ENCODE peak calls at places on chromosomes 12 and 14, in nine cellular contexts. M, X, K, Y, V, B, G, F and S are unnamed samples.

GRCh38 chr12:122385171-122386041 is 37.1 kb downstream of the CLIP1 start:
- DNase-seq in B (no peak), F (no peak), K (no peak), V (no peak), G (no peak), Y (no peak), M (no peak), X (no peak), S (no peak)

GRCh38 chr12:104699489-104700194 is 242.9 kb downstream of the CHST11 start:
- DNase-seq in M (no peak), K (no peak), B (no peak), F (no peak), V (no peak), G (no peak), X (no peak), Y (no peak), S (no peak)

GRCh38 chr14:95490727-95491451 is 25.6 kb downstream of the SYNE3 start:
- DNase-seq in G (peak), Y (peak), X (no peak), V (no peak), B (no peak), K (peak), M (peak), F (no peak), S (no peak)

GRCh38 chr14:63468273-63468672 is 74.9 kb downstream of the PPP2R5E start:
- DNase-seq in M (no peak), X (no peak), V (no peak), B (no peak), K (no peak), G (peak), F (no peak), Y (no peak), S (no peak)

GRCh38 chr12:20004951-20005350 is 363.4 kb upstream of the PDE3A start:
- DNase-seq in B (no peak), X (no peak), V (no peak), K (no peak), F (no peak), G (no peak), M (no peak), Y (no peak), S (no peak)

GRCh38 chr14:99853206-99853605 is 60.0 kb downstream of the EML1 start:
- DNase-seq in Y (no peak), G (no peak), X (no peak), M (no peak), F (no peak), V (peak), K (no peak), B (no peak), S (no peak)

GRCh38 chr14:54329082-54329695 is 67.6 kb upstream of the CDKN3 start:
- DNase-seq in K (peak), V (no peak), M (peak), G (peak), F (peak), B (no peak), Y (peak), X (peak), S (no peak)

GRCh38 chr14:68552597-68552996 is 240.3 kb downstream of the ZFP36L1 start:
- DNase-seq in M (peak), F (no peak), B (no peak), Y (peak), K (no peak), V (no peak), G (no peak), X (no peak), S (no peak)

GRCh38 chr14:59116984-59117415 is 71.5 kb upstream of the DAAM1 start:
- DNase-seq in X (no peak), K (no peak), V (no peak), B (no peak), G (peak), M (no peak), F (no peak), Y (no peak), S (no peak)

GRCh38 chr12:84605988-84606387 is 306.6 kb downstream of the SLC6A15 start:
- DNase-seq in F (no peak), X (no peak), B (no peak), K (no peak), Y (no peak), M (no peak), G (no peak), V (no peak), S (no peak)

GRCh38 chr12:120164293-120164692 is 30.2 kb downstream of the GCN1 start:
- DNase-seq in Y (no peak), V (no peak), X (no peak), G (no peak), M (no peak), F (no peak), B (no peak), K (no peak), S (no peak)

GRCh38 chr14:46108228-46108627 is 543.4 kb downstream of the RPL10L start:
- DNase-seq in G (no peak), X (no peak), F (no peak), B (no peak), K (no peak), Y (no peak), V (no peak), M (no peak), S (no peak)

GRCh38 chr12:1917172-1918070 is 1.0 kb downstream of the CACNA2D4 start:
- DNase-seq in M (peak), Y (no peak), F (peak), B (no peak), K (no peak), X (no peak), V (no peak), G (no peak), S (no peak)

GRCh38 chr12:19003110-19003509 is 126.4 kb upstream of the PLEKHA5 start:
- DNase-seq in X (no peak), V (no peak), G (no peak), F (no peak), B (no peak), K (no peak), M (no peak), Y (no peak), S (no peak)

GRCh38 chr14:88463318-88463717 is 77.9 kb downstream of the SPATA7 start:
- DNase-seq in V (no peak), K (no peak), G (peak), X (peak), F (no peak), Y (no peak), M (no peak), B (no peak), S (no peak)

GRCh38 chr12:86044396-86044795 is 170.3 kb downstream of the NTS start:
- DNase-seq in M (no peak), F (no peak), B (no peak), X (no peak), Y (no peak), V (no peak), K (no peak), G (no peak), S (no peak)

GRCh38 chr12:5872745-5873144 is 72.3 kb downstream of the ANO2 start:
- DNase-seq in M (no peak), F (no peak), K (no peak), G (peak), X (peak), V (no peak), Y (peak), B (no peak), S (no peak)

GRCh38 chr14:22106700-22107697 is 433.4 kb upstream of the OR4E1 start:
- DNase-seq in F (no peak), X (no peak), K (peak), M (no peak), G (no peak), V (no peak), B (no peak), Y (no peak), S (no peak)

GRCh38 chr12:69274861-69275260 is 35.5 kb downstream of the CPSF6 start:
- DNase-seq in V (no peak), G (peak), X (no peak), K (no peak), F (no peak), M (no peak), B (no peak), Y (peak), S (no peak)

GRCh38 chr12:48810817-48811453 is 7.4 kb upstream of the CACNB3 start:
- DNase-seq in V (no peak), G (peak), B (no peak), X (no peak), F (no peak), M (no peak), K (no peak), Y (peak), S (peak)

GRCh38 chr14:54135804-54136280 is 179.2 kb upstream of the BMP4 start:
- DNase-seq in G (no peak), X (no peak), B (no peak), K (no peak), V (no peak), F (no peak), M (no peak), Y (no peak), S (no peak)

GRCh38 chr12:77940011-77940423 is 109.3 kb downstream of the NAV3 start:
- DNase-seq in M (no peak), F (no peak), K (peak), G (peak), Y (peak), X (no peak), V (no peak), B (no peak), S (peak)

GRCh38 chr12:59173696-59174095 is 253.4 kb upstream of the LRIG3 start:
- DNase-seq in G (peak), K (no peak), M (no peak), B (no peak), X (no peak), F (no peak), Y (peak), V (no peak), S (no peak)

GRCh38 chr12:6784292-6784691 is 5.0 kb upstream of the CD4 start:
- DNase-seq in G (no peak), X (no peak), V (no peak), B (no peak), K (no peak), Y (no peak), F (no peak), M (no peak), S (no peak)

GRCh38 chr12:101809208-101809607 is 21.6 kb downstream of the GNPTAB start:
- DNase-seq in B (no peak), F (no peak), M (no peak), Y (no peak), G (no peak), V (no peak), X (no peak), K (no peak), S (no peak)

GRCh38 chr14:103763730-103764488 is 48.3 kb downstream of the ZFYVE21 start:
- DNase-seq in K (no peak), V (no peak), X (no peak), M (no peak), Y (no peak), F (no peak), B (no peak), G (no peak), S (no peak)

GRCh38 chr14:75980856-75981255 is 939 bp downstream of the TGFB3 start:
- DNase-seq in G (peak), F (no peak), X (no peak), Y (peak), B (no peak), K (no peak), V (no peak), M (no peak), S (no peak)

GRCh38 chr12:76757694-76758093 is 6.2 kb upstream of the ZDHHC17 start:
- DNase-seq in M (no peak), K (no peak), X (no peak), B (no peak), Y (no peak), G (no peak), V (no peak), F (no peak), S (no peak)

GRCh38 chr12:18432211-18432610 is 170.9 kb downstream of the PIK3C2G start:
- DNase-seq in Y (peak), G (no peak), V (no peak), K (no peak), B (no peak), X (no peak), M (no peak), F (no peak), S (no peak)

GRCh38 chr14:93105362-93105761 is 10.4 kb downstream of the ITPK1 start:
- DNase-seq in V (no peak), M (peak), K (no peak), Y (peak), F (peak), X (no peak), B (no peak), G (peak), S (no peak)

GRCh38 chr12:13135336-13136178 is 32.1 kb upstream of the GSG1 start:
- DNase-seq in K (peak), G (peak), V (no peak), M (peak), Y (peak), X (no peak), B (no peak), F (peak), S (peak)

GRCh38 chr12:76337583-76337982 is 10.6 kb downstream of the BBS10 start:
- DNase-seq in K (no peak), F (no peak), X (no peak), B (no peak), V (no peak), G (peak), M (no peak), Y (peak), S (no peak)

GRCh38 chr14:51424569-51425251 is 184.7 kb downstream of the TMX1 start:
- DNase-seq in G (no peak), V (no peak), Y (peak), B (no peak), M (no peak), F (no peak), K (no peak), X (peak), S (no peak)

GRCh38 chr12:22856120-22856699 is 231.2 kb downstream of the ETNK1 start:
- DNase-seq in V (no peak), F (no peak), B (no peak), X (peak), Y (peak), K (no peak), G (peak), M (no peak), S (peak)

GRCh38 chr14:91245029-91245428 is 525 bp upstream of the GPR68 start:
- DNase-seq in Y (no peak), G (no peak), K (no peak), X (no peak), V (no peak), F (no peak), M (no peak), B (peak), S (no peak)

GRCh38 chr14:57725399-57726077 is 140.4 kb downstream of the SLC35F4 start:
- DNase-seq in K (peak), F (no peak), M (no peak), Y (no peak), V (no peak), G (peak), X (no peak), B (no peak), S (no peak)

GRCh38 chr14:93958567-93959238 is 17.7 kb downstream of the ASB2 start:
- DNase-seq in V (no peak), Y (no peak), X (no peak), M (no peak), G (no peak), K (no peak), F (no peak), B (no peak), S (no peak)

GRCh38 chr14:88005050-88005481 is at the start of gene GPR65:
- DNase-seq in K (no peak), X (no peak), Y (no peak), G (no peak), B (peak), V (no peak), M (no peak), F (no peak), S (no peak)

GRCh38 chr14:69049675-69050074 is 70.6 kb upstream of the ACTN1 start:
- DNase-seq in B (no peak), X (no peak), G (no peak), Y (peak), K (no peak), F (peak), V (no peak), M (peak), S (no peak)

GRCh38 chr12:91177380-91177779 is 5.2 kb downstream of the DCN start:
- DNase-seq in V (no peak), Y (no peak), G (no peak), K (no peak), M (no peak), B (no peak), F (no peak), X (no peak), S (no peak)

GRCh38 chr12:91178139-91178561 is 4.5 kb downstream of the DCN start:
- DNase-seq in Y (peak), G (peak), M (peak), K (no peak), V (no peak), F (no peak), X (no peak), B (no peak), S (no peak)

GRCh38 chr12:91180162-91180561 is 2.5 kb downstream of the DCN start:
- DNase-seq in B (no peak), V (no peak), G (no peak), M (no peak), K (no peak), F (no peak), X (no peak), Y (no peak), S (no peak)

GRCh38 chr12:91179315-91179714 is 3.3 kb downstream of the DCN start:
- DNase-seq in X (no peak), F (no peak), M (no peak), V (no peak), G (peak), K (no peak), B (no peak), Y (peak), S (no peak)

DNA sequence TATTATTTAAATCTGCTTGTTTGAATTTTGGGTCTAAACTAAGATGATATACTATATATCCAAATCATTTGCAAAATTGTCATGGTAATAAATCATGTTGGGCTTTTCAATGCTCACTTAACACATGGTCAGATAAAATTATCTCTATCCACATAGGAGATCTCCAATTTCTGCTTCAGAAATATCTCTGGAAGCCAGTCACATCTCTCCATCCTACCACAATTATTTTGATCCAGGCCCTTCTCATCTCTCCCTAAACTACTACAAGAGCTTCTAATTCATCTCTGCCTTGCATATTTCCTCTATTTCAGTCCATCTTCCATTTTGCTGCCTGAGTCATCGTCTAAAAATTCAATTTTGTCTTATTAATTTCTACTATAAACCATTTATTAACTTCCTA is 3.8 kb downstream of the DCN start:
- DNase-seq in K (no peak), B (no peak), G (no peak), F (no peak), M (no peak), Y (no peak), V (no peak), X (no peak), S (no peak)
- H3K4me3 ChIP-seq in K (no peak), B (no peak), G (no peak), F (peak), M (no peak), Y (peak), V (no peak), X (no peak), S (peak)

DNA sequence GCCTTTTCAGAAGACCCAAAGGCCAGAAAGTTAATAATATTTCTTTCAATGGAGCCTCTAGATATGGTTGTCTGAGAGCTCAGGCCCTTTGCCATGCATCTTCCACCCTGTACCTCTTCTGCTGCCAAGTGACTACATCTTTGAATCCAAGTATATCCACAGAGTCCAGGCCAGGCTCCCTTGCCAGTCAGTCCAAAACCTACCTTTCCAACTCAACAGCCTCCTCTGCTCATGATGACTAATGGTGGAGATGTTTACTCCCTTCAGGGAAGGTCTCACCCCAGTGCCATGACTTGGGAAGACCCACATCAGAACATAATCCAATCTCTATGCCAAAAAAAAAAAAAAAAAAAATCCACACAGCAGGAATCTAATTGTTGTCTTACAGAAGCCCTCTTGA is 20.4 kb downstream of the TTC9 start:
- DNase-seq in K (no peak), B (no peak), M (no peak), F (no peak), G (peak), V (no peak), X (no peak), Y (no peak), S (no peak)
- H3K27ac ChIP-seq in K (no peak), B (peak), M (no peak), F (no peak), G (no peak), V (no peak), X (no peak), Y (no peak), S (no peak)

DNA sequence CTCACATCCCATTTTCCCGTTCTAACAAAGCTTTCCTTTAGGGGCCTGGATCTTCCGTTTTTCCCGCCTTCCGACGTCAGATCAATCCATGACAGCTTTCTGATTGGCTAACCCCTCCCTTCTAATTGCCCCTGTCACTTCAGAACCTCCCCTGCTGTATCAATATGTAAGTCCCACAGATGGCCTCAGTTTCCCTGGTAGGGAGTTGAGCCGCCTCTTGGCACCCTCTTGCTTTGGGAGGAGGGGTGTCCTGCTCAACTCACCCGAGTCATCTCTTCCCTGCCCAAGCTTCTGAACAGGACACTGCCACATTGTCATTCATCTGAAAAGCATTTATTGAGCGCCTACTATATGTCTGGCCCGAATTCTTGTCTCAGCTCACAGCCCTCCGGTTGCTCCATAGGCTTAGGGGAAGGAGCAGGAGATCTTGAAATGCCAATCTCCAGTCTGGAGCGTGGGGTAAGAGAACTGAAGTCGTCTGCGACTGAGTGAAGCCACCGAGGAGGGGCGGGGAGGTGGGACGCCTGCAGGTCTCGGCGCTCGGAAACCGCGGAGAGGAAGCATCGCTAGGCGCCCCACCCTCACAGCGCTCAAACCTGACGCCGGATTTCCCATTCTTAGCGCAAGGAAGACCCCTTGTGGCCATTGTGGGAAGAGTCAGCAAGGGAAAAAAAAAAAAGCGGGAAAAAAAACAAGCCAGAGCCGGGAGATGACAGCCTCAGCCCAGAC is 28.0 kb upstream of the SMUG1 start:
- DNase-seq in K (no peak), F (peak), Y (peak), M (peak), G (peak), X (peak), V (peak), B (peak), S (no peak)
- H3K4me3 ChIP-seq in K (peak), F (peak), Y (peak), M (no peak), G (peak), X (peak), V (no peak), B (peak), S (peak)

GRCh38 chr12:24561882-24562760 is 386.8 kb downstream of the BCAT1 start:
- DNase-seq in G (no peak), M (peak), B (no peak), K (no peak), V (peak), F (peak), X (peak), Y (peak), S (no peak)

GRCh38 chr12:24560867-24561266 is 388.0 kb downstream of the BCAT1 start:
- DNase-seq in K (no peak), F (no peak), B (no peak), X (peak), M (no peak), V (peak), G (no peak), Y (peak), S (no peak)

GRCh38 chr12:24560192-24560591 is 388.7 kb downstream of the BCAT1 start:
- DNase-seq in G (no peak), K (no peak), X (no peak), F (no peak), V (no peak), M (no peak), B (no peak), Y (peak), S (no peak)

GRCh38 chr12:24562761-24563392 is 386.0 kb downstream of the BCAT1 start:
- DNase-seq in G (no peak), Y (peak), V (peak), K (no peak), X (peak), B (no peak), M (no peak), F (no peak), S (no peak)

DNA sequence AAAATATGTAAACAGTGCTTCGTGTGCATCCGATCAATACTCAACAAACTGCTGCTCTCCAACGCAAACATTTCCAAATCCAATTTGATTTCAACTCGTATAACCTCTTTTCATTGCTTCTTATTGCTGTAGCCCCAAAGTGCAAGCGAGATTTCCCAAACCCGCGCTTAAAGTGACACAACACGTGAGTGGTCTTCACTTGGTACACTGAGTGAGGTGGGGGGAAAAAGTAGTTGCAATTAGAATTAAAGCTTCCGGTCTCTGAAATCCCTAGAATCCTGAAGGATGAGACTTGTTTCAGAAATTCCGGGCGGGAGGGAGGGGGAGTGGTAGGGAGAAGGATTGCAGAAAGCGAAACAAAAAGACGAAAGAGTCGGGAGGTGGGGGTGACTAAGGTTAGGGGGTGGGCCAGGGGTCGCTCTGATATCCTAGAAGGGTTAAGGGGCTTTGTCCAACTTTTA is 387.5 kb downstream of the BCAT1 start:
- DNase-seq in G (no peak), Y (peak), F (no peak), K (no peak), V (no peak), B (no peak), M (peak), X (peak), S (no peak)
- H3K27ac ChIP-seq in G (no peak), Y (peak), F (peak), K (no peak), V (peak), B (no peak), M (peak), X (no peak), S (peak)